ENCODE peak calls at places on chromosome 15, in four cellular contexts. I is neural crest cell, E is nephron progenitor cell, A is RWPE1. Z is an unnamed sample.

GRCh38 chr15:31483924-31484368 is 157.3 kb downstream of the KLF13 start:
- DNase-seq in I (no peak), E (no peak), A (no peak), Z (peak)

GRCh38 chr15:36291501-36291900 is 287.9 kb upstream of the CDIN1 start:
- DNase-seq in I (no peak), E (no peak), A (no peak), Z (no peak)

GRCh38 chr15:69232144-69232543 is 66.6 kb upstream of the PAQR5 start:
- DNase-seq in I (no peak), E (no peak), A (peak), Z (no peak)

GRCh38 chr15:59997070-59997701 is 6.9 kb upstream of the FOXB1 start:
- DNase-seq in I (no peak), E (peak), A (no peak), Z (peak)

GRCh38 chr15:89356634-89357298 is 22.1 kb upstream of the POLG start:
- DNase-seq in I (no peak), E (no peak), A (no peak), Z (no peak)

GRCh38 chr15:63157891-63158431 is 684 bp upstream of the RPS27L start:
- DNase-seq in I (peak), E (peak), A (peak), Z (peak)

GRCh38 chr15:51077565-51078153 is 17.0 kb downstream of the TNFAIP8L3 start:
- DNase-seq in I (peak), E (peak), A (no peak), Z (peak)

GRCh38 chr15:98845138-98845884 is 162.3 kb downstream of the PGPEP1L start:
- DNase-seq in I (no peak), E (no peak), A (no peak), Z (no peak)

GRCh38 chr15:61144055-61144454 is 85.0 kb downstream of the RORA start:
- DNase-seq in I (no peak), E (no peak), A (no peak), Z (no peak)

GRCh38 chr15:68817304-68818087 is 3.2 kb downstream of the ANP32A start:
- DNase-seq in I (peak), E (peak), A (peak), Z (peak)

GRCh38 chr15:88954431-88955277 is 41.5 kb upstream of the MFGE8 start:
- DNase-seq in I (no peak), E (peak), A (no peak), Z (no peak)

GRCh38 chr15:51227967-51228783 is 110.2 kb downstream of the CYP19A1 start:
- DNase-seq in I (no peak), E (no peak), A (peak), Z (no peak)

GRCh38 chr15:57578288-57578900 is 13.3 kb upstream of the MYZAP start:
- DNase-seq in I (no peak), E (no peak), A (no peak), Z (no peak)

DNA sequence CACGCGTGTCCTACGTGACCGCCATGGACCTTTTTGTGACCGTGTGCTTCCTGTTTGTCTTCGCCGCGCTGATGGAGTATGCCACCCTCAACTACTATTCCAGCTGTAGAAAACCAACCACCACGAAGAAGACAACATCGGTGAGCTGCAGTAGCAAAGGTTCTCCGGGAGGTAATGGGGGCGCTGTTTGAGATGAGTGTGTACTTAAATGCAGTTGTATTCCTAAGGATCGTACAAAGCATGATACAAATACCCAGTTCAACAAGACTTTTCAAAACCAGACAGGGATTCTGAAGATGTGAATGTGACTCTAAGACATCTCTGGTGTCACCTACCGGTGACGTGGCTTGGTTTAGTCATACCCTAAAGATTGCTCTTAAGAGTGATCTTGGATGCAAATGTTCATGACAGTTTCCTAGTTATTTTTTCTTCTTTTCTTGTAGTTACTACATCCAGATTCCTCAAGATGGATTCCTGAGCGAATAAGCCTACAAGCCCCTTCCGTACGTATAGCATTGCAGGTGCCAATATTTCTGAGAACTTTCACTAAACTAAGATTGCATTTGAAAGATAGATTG is 556.6 kb downstream of the GABRG3 start:
- DNase-seq in I (no peak), E (no peak), A (no peak), Z (no peak)
- TF ChIP-seq CTCF in I (peak), E (peak), A (no peak), Z (no peak)

DNA sequence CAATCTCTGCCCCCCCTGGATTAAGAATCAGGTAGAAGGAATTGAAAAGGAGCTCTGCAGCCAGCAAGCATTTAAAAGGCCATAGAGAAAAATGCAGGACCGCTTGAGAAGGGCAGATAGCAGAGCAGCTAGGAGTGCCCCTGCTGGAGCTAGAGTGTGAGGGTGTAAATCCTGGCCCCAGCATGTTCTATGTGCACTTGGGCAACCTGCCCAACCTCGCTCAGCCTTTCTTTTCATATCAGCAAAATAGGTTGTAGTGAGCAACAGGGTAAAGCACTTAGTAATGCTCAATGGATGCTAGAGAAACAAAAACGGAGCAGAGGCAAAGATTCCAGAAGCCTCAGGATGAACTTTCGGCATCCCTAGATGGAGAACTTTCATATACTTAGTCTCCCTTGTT is 25.0 kb upstream of the THBS1 start:
- DNase-seq in I (no peak), E (no peak), A (no peak), Z (no peak)
- TF ChIP-seq CTCF in I (no peak), E (no peak), A (no peak), Z (no peak)

DNA sequence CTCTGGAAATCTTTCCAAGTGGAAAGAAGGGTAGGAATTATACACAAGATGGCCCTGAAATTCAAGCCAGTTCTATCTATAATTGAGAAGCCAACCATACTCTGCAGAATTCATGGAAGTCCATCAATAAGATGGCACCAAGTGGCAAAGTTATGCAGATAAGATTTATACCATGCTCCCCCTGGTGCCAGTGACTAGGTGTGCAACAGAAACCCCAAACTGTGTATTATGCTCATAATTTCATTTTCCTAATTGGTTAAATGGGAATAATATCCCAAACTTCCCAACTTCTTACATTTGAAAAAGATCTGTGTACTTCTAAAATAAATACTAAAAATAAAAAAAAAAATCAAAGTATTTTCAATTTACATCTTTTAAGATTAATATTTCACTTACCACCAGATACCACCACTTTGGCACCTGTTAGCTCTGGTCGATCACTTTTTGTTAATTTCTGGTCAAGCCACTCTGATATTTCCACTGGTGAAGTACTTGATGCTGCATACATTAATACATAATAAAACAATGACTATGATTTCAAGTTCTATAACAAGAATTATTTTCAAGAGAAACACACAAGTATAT is 25.9 kb downstream of the ETFA start:
- DNase-seq in I (no peak), E (no peak), A (peak), Z (no peak)
- TF ChIP-seq CTCF in I (peak), E (no peak), A (peak), Z (peak)

DNA sequence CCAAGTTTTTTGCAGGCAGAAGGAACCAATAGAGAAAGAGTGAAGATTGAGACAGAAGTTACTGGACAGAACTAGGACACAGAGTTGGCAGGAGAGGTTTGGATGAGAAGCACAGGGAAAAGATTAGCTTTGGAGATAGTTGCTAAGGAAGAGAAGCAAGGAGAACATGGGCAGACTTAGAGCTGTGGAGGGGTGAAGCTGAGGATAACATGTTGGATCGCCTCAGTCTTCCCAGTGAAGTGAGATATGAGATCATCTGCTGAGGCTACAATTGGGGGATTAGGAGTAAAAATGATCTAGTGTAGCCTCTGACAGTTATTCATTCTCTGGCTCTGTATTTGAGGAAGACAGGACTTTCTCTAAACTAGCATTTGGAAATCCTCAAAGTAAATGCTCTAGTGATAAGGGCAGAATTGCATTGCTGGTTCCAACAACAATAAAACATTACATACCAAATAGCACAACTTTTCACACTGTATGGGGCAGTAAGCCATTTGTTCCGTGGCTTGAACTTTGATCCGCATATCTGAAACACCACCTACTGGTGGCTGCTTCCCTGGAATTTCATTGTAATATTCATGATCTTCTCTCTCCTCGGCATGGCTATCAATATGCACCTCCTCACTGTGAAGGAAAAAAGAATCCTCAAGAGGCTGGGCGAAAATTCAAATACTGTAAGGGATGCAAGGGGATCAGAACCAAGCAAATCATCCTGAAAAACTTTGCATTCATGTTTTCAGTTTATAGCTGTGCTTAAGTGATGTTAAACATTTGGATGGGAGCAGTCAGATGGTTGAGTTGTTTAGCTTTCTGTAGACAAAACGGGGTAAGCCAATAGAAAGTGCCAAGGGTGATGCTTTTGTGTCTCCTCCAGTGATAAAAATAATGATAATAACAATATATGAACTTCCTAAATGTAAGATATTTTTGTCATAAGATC is 22.2 kb upstream of the EID1 start:
- DNase-seq in I (no peak), E (peak), A (peak), Z (no peak)
- TF ChIP-seq CTCF in I (peak), E (peak), A (peak), Z (no peak)

GRCh38 chr15:101500865-101501551 is 11.5 kb upstream of the PCSK6 start:
- DNase-seq in I (no peak), E (no peak), A (no peak), Z (no peak)

GRCh38 chr15:101499863-101500713 is 10.6 kb upstream of the PCSK6 start:
- DNase-seq in I (no peak), E (no peak), A (no peak), Z (no peak)

GRCh38 chr15:101502572-101503295 is 13.2 kb upstream of the PCSK6 start:
- DNase-seq in I (no peak), E (no peak), A (no peak), Z (no peak)

GRCh38 chr15:101503296-101503599 is 13.7 kb upstream of the PCSK6 start:
- DNase-seq in I (no peak), E (no peak), A (no peak), Z (no peak)

DNA sequence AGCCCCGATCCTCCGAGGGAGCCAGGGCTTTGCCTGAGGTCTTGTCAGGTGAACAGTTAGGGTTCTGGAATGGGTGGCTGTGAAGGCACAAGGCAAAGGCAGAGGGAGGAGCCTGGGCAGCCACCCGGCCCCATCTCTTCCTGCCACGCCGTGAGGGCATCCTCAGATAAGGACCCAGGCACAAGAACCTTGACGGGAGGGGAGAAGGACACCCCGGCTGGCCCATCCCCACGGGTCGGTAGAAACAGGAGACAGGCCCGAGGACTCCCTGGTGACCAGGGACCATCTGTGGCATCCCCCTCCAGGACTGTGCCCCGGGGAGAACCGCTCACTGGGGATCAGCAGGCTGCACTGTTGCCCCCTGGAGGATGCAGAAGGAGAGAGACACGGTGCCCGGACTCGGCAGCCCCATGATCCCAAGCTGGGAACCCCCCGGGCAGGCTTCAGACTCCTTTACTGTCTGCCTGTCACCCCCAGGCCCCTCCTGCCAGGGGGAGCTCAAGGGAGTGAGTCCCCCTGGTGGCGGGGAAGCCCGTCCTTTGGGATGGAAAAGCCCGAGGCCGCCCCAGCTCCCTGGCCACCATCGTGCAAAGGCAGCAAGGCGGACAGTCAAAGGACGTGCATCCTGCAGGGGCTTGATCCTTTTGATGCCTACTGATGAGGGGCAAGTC is 12.3 kb upstream of the PCSK6 start:
- DNase-seq in I (peak), E (peak), A (peak), Z (no peak)
- TF ChIP-seq CTCF in I (peak), E (peak), A (no peak), Z (peak)

DNA sequence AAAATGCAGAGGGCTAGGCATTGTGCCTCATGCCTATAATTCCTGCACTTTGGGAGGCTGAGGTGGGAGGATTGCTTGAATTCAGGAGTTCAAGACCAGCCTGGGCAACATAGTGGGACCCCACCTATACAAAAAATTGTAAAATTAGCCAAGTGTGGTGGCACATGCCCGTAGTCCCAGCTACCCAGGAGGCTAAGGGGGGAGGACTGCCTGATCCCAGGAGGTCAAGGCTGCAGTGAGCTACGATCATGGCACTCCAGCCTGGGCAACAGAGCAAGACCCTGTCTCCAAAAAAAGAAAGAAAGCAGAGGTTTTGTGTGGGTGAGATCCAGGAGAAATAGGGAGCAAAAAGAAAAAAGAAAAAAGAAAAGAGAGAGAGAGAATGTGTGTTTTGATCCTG is 4.9 kb downstream of the TTBK2 start:
- DNase-seq in I (no peak), E (no peak), A (no peak), Z (no peak)
- TF ChIP-seq CTCF in I (no peak), E (no peak), A (no peak), Z (no peak)

GRCh38 chr15:48283361-48284157 is 47.7 kb upstream of the DUT start:
- DNase-seq in I (no peak), E (no peak), A (no peak), Z (no peak)

GRCh38 chr15:48282186-48282585 is 49.0 kb upstream of the DUT start:
- DNase-seq in I (no peak), E (no peak), A (no peak), Z (no peak)

GRCh38 chr15:48285329-48286214 is 45.7 kb upstream of the DUT start:
- DNase-seq in I (peak), E (peak), A (peak), Z (peak)

GRCh38 chr15:48279608-48280007 is 51.6 kb upstream of the DUT start:
- DNase-seq in I (no peak), E (no peak), A (no peak), Z (no peak)

GRCh38 chr15:48281674-48282073 is 49.6 kb upstream of the DUT start:
- DNase-seq in I (no peak), E (no peak), A (no peak), Z (no peak)
- TF ChIP-seq CTCF in I (peak), E (no peak), A (no peak), Z (no peak)

GRCh38 chr15:33242165-33242564 is 47.7 kb upstream of the FMN1 start:
- DNase-seq in I (no peak), E (no peak), A (peak), Z (no peak)

GRCh38 chr15:33243869-33244268 is 49.4 kb upstream of the FMN1 start:
- DNase-seq in I (no peak), E (no peak), A (peak), Z (no peak)

GRCh38 chr15:33244471-33244870 is 50.0 kb upstream of the FMN1 start:
- DNase-seq in I (no peak), E (no peak), A (no peak), Z (no peak)

GRCh38 chr15:33243393-33243792 is 48.9 kb upstream of the FMN1 start:
- DNase-seq in I (no peak), E (no peak), A (peak), Z (no peak)

DNA sequence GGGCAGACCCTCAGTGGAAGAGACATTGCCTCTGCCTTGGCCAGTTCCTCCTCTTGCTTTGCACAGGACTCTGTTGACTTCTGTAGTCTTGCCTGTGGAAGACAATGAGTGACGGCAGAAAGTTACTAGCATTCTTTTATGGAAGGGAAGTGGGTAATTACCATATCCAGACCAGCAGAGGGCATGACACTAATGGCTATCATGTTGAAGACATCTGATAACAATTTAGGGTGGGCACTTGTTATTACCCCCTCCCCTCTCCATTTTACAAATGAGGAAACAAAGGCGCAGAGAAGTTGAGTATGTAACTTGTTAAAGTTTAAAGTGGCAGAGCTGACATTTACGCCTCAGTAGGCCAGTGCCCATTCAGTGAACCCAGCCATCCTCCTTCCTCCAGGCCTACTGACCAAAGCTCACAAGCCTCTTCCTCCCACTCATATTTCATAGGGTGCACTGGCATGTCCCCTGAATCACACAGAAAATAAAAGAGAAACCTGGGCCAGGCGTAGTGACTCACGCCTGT is 48.2 kb upstream of the FMN1 start:
- DNase-seq in I (no peak), E (no peak), A (no peak), Z (no peak)
- TF ChIP-seq CTCF in I (peak), E (peak), A (peak), Z (no peak)

DNA sequence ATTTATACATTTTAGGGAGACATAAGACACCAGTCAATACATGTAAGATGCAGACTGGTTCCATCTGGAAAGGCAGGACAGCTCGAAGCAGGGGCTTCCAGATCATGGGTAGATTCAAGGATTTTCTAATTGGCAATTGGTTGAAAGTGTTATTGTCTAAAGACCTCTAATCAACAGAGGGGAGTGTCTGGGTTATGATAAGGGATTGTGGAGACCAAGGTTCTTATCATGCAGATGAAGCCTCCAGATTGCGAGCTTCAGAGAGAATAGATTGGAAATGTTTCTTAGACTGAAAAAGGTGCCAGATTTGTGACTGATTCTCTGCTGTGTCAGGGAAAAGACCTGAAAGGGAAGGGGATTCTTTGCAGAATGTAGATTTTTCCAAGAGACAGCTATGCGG is 15.1 kb downstream of the TM2D3 start:
- DNase-seq in I (no peak), E (no peak), A (no peak), Z (no peak)
- TF ChIP-seq CTCF in I (no peak), E (no peak), A (no peak), Z (no peak)

GRCh38 chr15:85334241-85334640 is 46.2 kb upstream of the AKAP13 start:
- DNase-seq in I (no peak), E (no peak), A (no peak), Z (no peak)

GRCh38 chr15:85336870-85337269 is 43.5 kb upstream of the AKAP13 start:
- DNase-seq in I (no peak), E (no peak), A (no peak), Z (no peak)

GRCh38 chr15:85337398-85338074 is 42.9 kb upstream of the AKAP13 start:
- DNase-seq in I (no peak), E (no peak), A (no peak), Z (no peak)

GRCh38 chr15:85333132-85333831 is 47.1 kb upstream of the AKAP13 start:
- DNase-seq in I (no peak), E (no peak), A (no peak), Z (no peak)

GRCh38 chr15:85335193-85335939 is 45.0 kb upstream of the AKAP13 start:
- DNase-seq in I (no peak), E (no peak), A (no peak), Z (no peak)
- TF ChIP-seq CTCF in I (no peak), E (no peak), A (no peak), Z (no peak)